ENCODE peak calls at places on chromosome 6, in four cellular contexts. J is myocyte, F is nephron progenitor cell, C is IMR-90. M is an unnamed sample.

GRCh38 chr6:134909701-134910595 is 40.0 kb downstream of the ALDH8A1 start:
- DNase-seq in J (no peak), C (no peak), F (no peak), M (no peak)

GRCh38 chr6:15776458-15776980 is 113.7 kb upstream of the DTNBP1 start:
- DNase-seq in J (no peak), F (no peak), C (no peak), M (no peak)

GRCh38 chr6:41460742-41461336 is 85.3 kb upstream of the FOXP4 start:
- DNase-seq in F (no peak), J (no peak), C (no peak), M (no peak)

GRCh38 chr6:82862543-82862942 is 203.1 kb downstream of the UBE3D start:
- DNase-seq in F (no peak), C (peak), J (peak), M (no peak)

GRCh38 chr6:106927531-106928398 is 46.8 kb downstream of the CD24 start:
- DNase-seq in F (peak), C (peak), J (peak), M (no peak)

GRCh38 chr6:150372051-150372450 is 3.2 kb downstream of the IYD start:
- DNase-seq in J (no peak), F (no peak), C (no peak), M (no peak)

GRCh38 chr6:41785689-41786450 is 1.6 kb upstream of the TOMM6 start:
- DNase-seq in J (peak), F (no peak), C (no peak), M (peak)

GRCh38 chr6:90338409-90338808 is 41.8 kb upstream of the BACH2 start:
- DNase-seq in C (peak), J (no peak), F (no peak), M (no peak)

GRCh38 chr6:108169801-108170606 is 4.2 kb downstream of the NR2E1 start:
- DNase-seq in J (no peak), C (no peak), F (peak), M (no peak)

GRCh38 chr6:90384720-90385119 is 88.1 kb upstream of the BACH2 start:
- DNase-seq in F (no peak), C (no peak), J (no peak), M (no peak)

GRCh38 chr6:31834367-31834703 is 6.8 kb downstream of the HSPA1B start:
- DNase-seq in C (peak), J (peak), F (peak), M (peak)

M was measured in posterior cingulate gyrus.